ENCODE peak calls at places on chromosomes 7 and 10, in eight cellular contexts. D is Peyer's patch, L is epithelial cell of esophagus, C is bronchial epithelial cell, K is left colon, O is neuronal stem cell, R is glutamatergic neuron, T is Right ventricle myocardium superior. P is an unnamed sample.

GRCh38 chr7:98365863-98366561 is 34.9 kb downstream of the BAIAP2L1 start:
- DNase-seq in D (no peak), L (no peak), C (no peak), K (peak; percentile 65), O (no peak), R (no peak), T (peak; percentile 57), P (no peak)

GRCh38 chr7:106640368-106641141 is 20.4 kb downstream of the CCDC71L start:
- DNase-seq in D (no peak), L (peak; percentile 83), C (peak; percentile 63), K (no peak), O (no peak), R (no peak), T (no peak), P (no peak)

GRCh38 chr7:4042402-4042801 is 639.7 kb upstream of the FOXK1 start:
- DNase-seq in D (no peak), L (no peak), C (no peak), K (no peak), O (no peak), R (no peak), T (no peak), P (peak; percentile 37)

GRCh38 chr7:45937862-45938261 is 16.8 kb upstream of the IGFBP3 start:
- DNase-seq in D (no peak), L (no peak), C (no peak), K (no peak), O (no peak), R (no peak), T (no peak), P (no peak)

GRCh38 chr10:118595598-118596425 is at the start of gene PRLHR:
- DNase-seq in D (no peak), L (peak; percentile 34), C (no peak), K (peak; percentile 20), O (peak; percentile 74), R (peak; percentile 59), T (no peak), P (peak; percentile 81)

GRCh38 chr10:80669485-80669884 is 131.8 kb downstream of the SH2D4B start:
- DNase-seq in D (no peak), L (no peak), C (no peak), K (no peak), O (no peak), R (no peak), T (no peak), P (no peak)

GRCh38 chr7:47326220-47326619 is 255.7 kb downstream of the TNS3 start:
- DNase-seq in D (no peak), L (peak; percentile 90), C (peak; percentile 92), K (no peak), O (no peak), R (no peak), T (no peak), P (no peak)

GRCh38 chr7:155210386-155210785 is 87.3 kb upstream of the INSIG1 start:
- DNase-seq in D (peak; percentile 52), L (no peak), C (no peak), K (no peak), O (no peak), R (no peak), T (no peak), P (no peak)

GRCh38 chr10:77409697-77410471 is 227.7 kb downstream of the KCNMA1 start:
- DNase-seq in D (peak; percentile 90), L (peak; percentile 37), C (no peak), K (peak; percentile 75), O (no peak), R (no peak), T (no peak), P (no peak)

GRCh38 chr10:25682203-25682950 is 251.7 kb upstream of the MYO3A start:
- DNase-seq in D (no peak), L (peak; percentile 18), C (peak; percentile 17), K (no peak), O (peak; percentile 23), R (no peak), T (no peak), P (peak; percentile 42)

GRCh38 chr10:7311256-7312178 is 99.3 kb downstream of the SFMBT2 start:
- DNase-seq in D (no peak), L (peak; percentile 6), C (peak; percentile 15), K (no peak), O (no peak), R (no peak), T (no peak), P (no peak)

GRCh38 chr7:148838905-148839304 is 45.2 kb downstream of the EZH2 start:
- DNase-seq in D (no peak), L (no peak), C (peak; percentile 27), K (no peak), O (no peak), R (no peak), T (no peak), P (no peak)

GRCh38 chr7:34155225-34155908 is 250.0 kb downstream of the BMPER start:
- DNase-seq in D (no peak), L (peak; percentile 97), C (peak; percentile 96), K (no peak), O (no peak), R (no peak), T (no peak), P (no peak)

GRCh38 chr7:38801786-38802185 is 107.2 kb downstream of the VPS41 start:
- DNase-seq in D (no peak), L (no peak), C (no peak), K (no peak), O (no peak), R (no peak), T (no peak), P (no peak)

GRCh38 chr7:151838861-151839381 is 38.0 kb downstream of the PRKAG2 start:
- DNase-seq in D (no peak), L (peak; percentile 31), C (peak; percentile 59), K (peak; percentile 49), O (no peak), R (no peak), T (peak; percentile 67), P (no peak)

GRCh38 chr10:133336131-133337078 is at the start of gene CALY:
- DNase-seq in D (peak; percentile 66), L (no peak), C (no peak), K (peak; percentile 73), O (peak; percentile 55), R (peak; percentile 92), T (peak; percentile 53), P (peak; percentile 82)

GRCh38 chr7:20438665-20439376 is 108.1 kb downstream of the ITGB8 start:
- DNase-seq in D (no peak), L (no peak), C (no peak), K (no peak), O (no peak), R (no peak), T (no peak), P (no peak)

GRCh38 chr10:7296648-7297047 is 114.2 kb downstream of the SFMBT2 start:
- DNase-seq in D (no peak), L (no peak), C (no peak), K (no peak), O (no peak), R (no peak), T (no peak), P (no peak)

GRCh38 chr10:129467346-129468119 is 492 bp downstream of the MGMT start:
- DNase-seq in D (no peak), L (no peak), C (peak; percentile 5), K (no peak), O (no peak), R (no peak), T (peak; percentile 58), P (peak; percentile 65)

GRCh38 chr7:107902381-107902780 is 11.4 kb downstream of the DLD start:
- DNase-seq in D (no peak), L (no peak), C (no peak), K (no peak), O (no peak), R (no peak), T (no peak), P (no peak)

GRCh38 chr10:11080564-11080984 is 62.9 kb downstream of the CELF2 start:
- DNase-seq in D (no peak), L (no peak), C (no peak), K (no peak), O (no peak), R (no peak), T (no peak), P (no peak)

GRCh38 chr7:116354546-116355422 is 144.4 kb downstream of the TES start:
- DNase-seq in D (no peak), L (peak; percentile 92), C (peak; percentile 98), K (peak; percentile 10), O (no peak), R (no peak), T (peak; percentile 82), P (no peak)

GRCh38 chr10:32318476-32318896 is 28.5 kb downstream of the EPC1 start:
- DNase-seq in D (no peak), L (no peak), C (no peak), K (no peak), O (no peak), R (no peak), T (no peak), P (no peak)

GRCh38 chr7:12865593-12865992 is 178.2 kb downstream of the ARL4A start:
- DNase-seq in D (no peak), L (peak; percentile 88), C (peak; percentile 86), K (no peak), O (no peak), R (no peak), T (no peak), P (peak; percentile 28)

GRCh38 chr7:92633211-92633906 is 43.2 kb upstream of the FAM133B start:
- DNase-seq in D (no peak), L (peak; percentile 89), C (peak; percentile 92), K (no peak), O (no peak), R (no peak), T (no peak), P (no peak)

GRCh38 chr10:59595584-59595983 is 114.1 kb downstream of the SLC16A9 start:
- DNase-seq in D (no peak), L (peak; percentile 46), C (peak; percentile 25), K (no peak), O (no peak), R (no peak), T (no peak), P (no peak)

GRCh38 chr10:6165221-6165725 is 37.5 kb upstream of the PFKFB3 start:
- DNase-seq in D (no peak), L (peak; percentile 68), C (peak; percentile 29), K (no peak), O (no peak), R (no peak), T (no peak), P (no peak)

GRCh38 chr10:44650576-44651394 is 260.4 kb upstream of the TMEM72 start:
- DNase-seq in D (no peak), L (no peak), C (no peak), K (no peak), O (no peak), R (no peak), T (peak; percentile 57), P (no peak)

GRCh38 chr7:128672927-128673517 is 930 bp downstream of the GARIN1A start:
- DNase-seq in D (no peak), L (peak; percentile 34), C (peak; percentile 23), K (no peak), O (no peak), R (peak; percentile 59), T (no peak), P (peak; percentile 49)

GRCh38 chr7:24713039-24713793 is 44.0 kb downstream of the GSDME start:
- DNase-seq in D (no peak), L (no peak), C (no peak), K (no peak), O (no peak), R (no peak), T (no peak), P (no peak)

GRCh38 chr10:44033008-44033407 is 351.9 kb downstream of the CXCL12 start:
- DNase-seq in D (no peak), L (no peak), C (no peak), K (no peak), O (no peak), R (no peak), T (no peak), P (no peak)

GRCh38 chr10:42149027-42149700 is 489.2 kb downstream of the ZNF33B start:
- DNase-seq in D (peak; percentile 46), L (no peak), C (no peak), K (peak; percentile 14), O (no peak), R (no peak), T (peak; percentile 50), P (no peak)

GRCh38 chr10:23742807-23743206 is 303.9 kb downstream of the OTUD1 start:
- DNase-seq in D (no peak), L (peak; percentile 1), C (no peak), K (no peak), O (no peak), R (no peak), T (no peak), P (no peak)